ENCODE peak calls at places on chromosomes 5 and 9, in six cellular contexts. O, F, S, Z, L and T are unnamed samples.

GRCh38 chr5:124841829-124842712 is 95.6 kb upstream of the ZNF608 start:
- DNase-seq in O (no peak), F (no peak), S (no peak), Z (no peak), L (no peak), T (no peak)

GRCh38 chr9:136862849-136863622 is 3.1 kb downstream of the EDF1 start:
- DNase-seq in O (no peak), F (no peak), S (no peak), Z (peak), L (no peak), T (no peak)

GRCh38 chr5:132763369-132764036 is 13.5 kb downstream of the SEPTIN8 start:
- DNase-seq in O (no peak), F (no peak), S (no peak), Z (no peak), L (no peak), T (no peak)

GRCh38 chr9:89471390-89471789 is 26.5 kb downstream of the SEMA4D start:
- DNase-seq in O (no peak), F (peak), S (no peak), Z (no peak), L (no peak), T (no peak)

GRCh38 chr5:59065551-59065950 is 482.7 kb downstream of the RAB3C start:
- DNase-seq in O (peak), F (no peak), S (peak), Z (no peak), L (no peak), T (no peak)

GRCh38 chr9:121640486-121641227 is 10.8 kb upstream of the DAB2IP start:
- DNase-seq in O (no peak), F (no peak), S (no peak), Z (no peak), L (no peak), T (no peak)

GRCh38 chr5:180495991-180496741 is 2.0 kb downstream of the CNOT6 start:
- DNase-seq in O (no peak), F (no peak), S (no peak), Z (no peak), L (no peak), T (no peak)

GRCh38 chr9:77455312-77455927 is 192.7 kb downstream of the GNA14 start:
- DNase-seq in O (no peak), F (peak), S (peak), Z (no peak), L (no peak), T (no peak)